ENCODE peak calls at places on chromosome 14, in nine cellular contexts. M is cardiac fibroblast; F is adipocyte; I is A673; B is AG04449; G is CD8-positive, alpha-beta T cell; Z is CD8-positive, alpha-beta memory T cell; U is uterus; E is mucosa of descending colon. T is an unnamed sample.

GRCh38 chr14:40393143-40393542 is 960.9 kb upstream of the FBXO33 start:
- DNase-seq in E (no peak), B (no peak), M (no peak), I (no peak), F (no peak), G (no peak), U (no peak), Z (no peak), T (no peak)

GRCh38 chr14:45083622-45083978 is 316 bp upstream of the PRPF39 start:
- DNase-seq in M (no peak), F (no peak), Z (no peak), U (no peak), I (no peak), G (no peak), E (no peak), B (no peak), T (no peak)

GRCh38 chr14:51513933-51514332 is 137.8 kb upstream of the FRMD6 start:
- DNase-seq in M (no peak), E (no peak), F (no peak), B (no peak), U (no peak), Z (no peak), I (no peak), G (no peak), T (no peak)

GRCh38 chr14:24311837-24312615 is 724 bp downstream of the LTB4R start:
- DNase-seq in I (peak), M (peak), B (no peak), F (peak), G (no peak), E (no peak), Z (no peak), U (no peak), T (no peak)

GRCh38 chr14:43503508-43503907 is 1003.6 kb downstream of the FSCB start:
- DNase-seq in G (no peak), B (no peak), F (no peak), E (no peak), I (peak), Z (no peak), U (no peak), M (no peak), T (no peak)

GRCh38 chr14:70425349-70425748 is 8.5 kb upstream of the SYNJ2BP start:
- DNase-seq in M (no peak), F (no peak), G (no peak), Z (no peak), I (peak), E (no peak), B (no peak), U (no peak), T (peak)

GRCh38 chr14:26286806-26287205 is 311.0 kb downstream of the NOVA1 start:
- DNase-seq in B (no peak), F (peak), I (no peak), G (no peak), E (no peak), M (peak), U (no peak), Z (no peak), T (no peak)

GRCh38 chr14:91377700-91378652 is 39.6 kb downstream of the CCDC88C start:
- DNase-seq in M (no peak), F (no peak), G (no peak), I (no peak), E (peak), Z (no peak), B (no peak), U (no peak), T (no peak)

GRCh38 chr14:49408187-49408963 is 177.8 kb downstream of the RPS29 start:
- DNase-seq in G (no peak), I (peak), F (peak), Z (no peak), M (peak), U (no peak), B (no peak), E (no peak), T (no peak)

GRCh38 chr14:53285806-53286205 is 132.7 kb upstream of the DDHD1 start:
- DNase-seq in Z (no peak), I (peak), F (no peak), M (peak), U (no peak), E (no peak), G (no peak), B (no peak), T (no peak)

GRCh38 chr14:50607181-50607580 is 47.2 kb downstream of the ATL1 start:
- DNase-seq in F (peak), E (no peak), I (no peak), Z (no peak), U (no peak), M (no peak), G (no peak), B (peak), T (no peak)

GRCh38 chr14:81436296-81437138 is 36.4 kb upstream of the STON2 start:
- DNase-seq in E (peak), M (peak), B (no peak), G (no peak), U (peak), F (peak), Z (no peak), I (peak), T (peak)

GRCh38 chr14:92099802-92100201 is 6.6 kb downstream of the ATXN3 start:
- DNase-seq in I (no peak), F (no peak), M (no peak), G (no peak), Z (no peak), B (no peak), E (no peak), U (no peak), T (no peak)

GRCh38 chr14:93548102-93548843 is 117.5 kb downstream of the UNC79 start:
- DNase-seq in B (no peak), M (no peak), F (no peak), U (no peak), Z (no peak), E (no peak), I (no peak), G (no peak), T (no peak)

GRCh38 chr14:76574416-76574815 is 186.9 kb upstream of the VASH1 start:
- DNase-seq in Z (no peak), M (no peak), I (no peak), E (no peak), F (no peak), G (no peak), B (no peak), U (no peak), T (no peak)

GRCh38 chr14:95071649-95072256 is 85.6 kb downstream of the DICER1 start:
- DNase-seq in M (no peak), I (no peak), B (no peak), U (no peak), G (no peak), E (no peak), Z (no peak), F (no peak), T (peak)

GRCh38 chr14:89336338-89336737 is 80.7 kb downstream of the FOXN3 start:
- DNase-seq in F (no peak), G (no peak), I (no peak), U (no peak), E (no peak), B (no peak), Z (no peak), M (no peak), T (no peak)

GRCh38 chr14:100621806-100622205 is 34.6 kb upstream of the BEGAIN start:
- DNase-seq in G (no peak), I (peak), B (no peak), F (no peak), U (peak), Z (peak), M (no peak), E (peak), T (peak)

GRCh38 chr14:101964297-101965144 is at the start of gene DYNC1H1:
- DNase-seq in B (no peak), F (peak), I (peak), E (peak), Z (peak), G (peak), M (peak), U (peak), T (peak)

GRCh38 chr14:101968186-101968585 is 3.8 kb downstream of the DYNC1H1 start:
- DNase-seq in U (no peak), I (no peak), Z (no peak), E (no peak), G (no peak), B (no peak), F (no peak), M (no peak), T (no peak)

GRCh38 chr14:101965145-101965531 is 765 bp downstream of the DYNC1H1 start:
- DNase-seq in M (peak), G (peak), F (peak), Z (peak), E (peak), I (peak), B (no peak), U (peak), T (peak)

GRCh38 chr14:101966742-101967141 is 2.4 kb downstream of the DYNC1H1 start:
- DNase-seq in E (no peak), U (no peak), G (no peak), F (no peak), M (no peak), I (no peak), B (no peak), Z (no peak), T (no peak)

GRCh38 chr14:101965796-101966718 is 1.7 kb downstream of the DYNC1H1 start:
- DNase-seq in E (no peak), F (peak), M (peak), I (no peak), G (no peak), B (no peak), U (no peak), Z (no peak), T (peak)
- H3K4me3 ChIP-seq in E (no peak), F (peak), M (peak), I (peak), G (peak), B (peak), U (peak), Z (peak), T (peak)

DNA sequence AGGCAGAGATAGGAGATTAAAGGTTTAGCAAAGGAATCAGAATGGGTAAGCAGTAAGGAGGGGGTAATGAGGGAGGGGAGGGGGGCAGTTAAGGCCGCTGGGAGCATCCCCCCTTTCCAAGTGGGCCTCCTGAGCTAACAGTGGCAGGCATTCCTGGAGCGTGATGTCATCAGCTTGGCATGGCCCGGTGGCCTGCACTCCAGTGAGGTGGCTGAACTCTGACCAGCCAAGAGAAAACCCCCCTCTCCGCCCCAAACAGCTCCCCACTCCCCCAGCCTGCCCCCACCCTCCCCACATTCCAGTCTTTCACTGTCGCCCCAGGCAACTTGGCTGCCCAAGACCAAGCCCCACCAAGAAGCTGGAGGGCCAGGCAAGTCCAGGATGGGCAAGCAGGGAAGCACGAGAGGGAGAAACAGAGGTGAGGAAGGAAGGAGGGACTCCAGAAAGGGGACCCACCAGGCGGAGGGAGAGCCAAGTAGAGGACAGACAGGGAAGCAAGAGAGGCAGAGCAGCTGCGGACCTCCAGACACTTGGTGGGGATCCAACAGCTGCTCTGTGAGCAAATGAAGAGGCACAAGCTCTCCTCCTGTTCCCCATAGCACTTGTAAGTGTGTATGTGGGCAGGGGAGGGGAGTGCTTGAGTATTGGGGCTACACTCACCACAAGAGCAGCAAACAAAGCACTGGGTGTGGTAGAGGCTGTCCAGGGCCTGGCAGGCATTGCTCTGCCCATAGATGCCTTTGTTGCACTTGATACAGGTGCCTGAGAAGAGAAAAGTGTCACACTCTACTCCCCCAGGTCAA is 4.5 kb downstream of the AJUBA start:
- DNase-seq in I (no peak), U (peak), E (peak), M (peak), B (peak), Z (no peak), G (no peak), F (peak), T (peak)
- H3K4me3 ChIP-seq in I (no peak), U (no peak), E (no peak), M (no peak), B (peak), Z (no peak), G (no peak), F (peak), T (peak)

DNA sequence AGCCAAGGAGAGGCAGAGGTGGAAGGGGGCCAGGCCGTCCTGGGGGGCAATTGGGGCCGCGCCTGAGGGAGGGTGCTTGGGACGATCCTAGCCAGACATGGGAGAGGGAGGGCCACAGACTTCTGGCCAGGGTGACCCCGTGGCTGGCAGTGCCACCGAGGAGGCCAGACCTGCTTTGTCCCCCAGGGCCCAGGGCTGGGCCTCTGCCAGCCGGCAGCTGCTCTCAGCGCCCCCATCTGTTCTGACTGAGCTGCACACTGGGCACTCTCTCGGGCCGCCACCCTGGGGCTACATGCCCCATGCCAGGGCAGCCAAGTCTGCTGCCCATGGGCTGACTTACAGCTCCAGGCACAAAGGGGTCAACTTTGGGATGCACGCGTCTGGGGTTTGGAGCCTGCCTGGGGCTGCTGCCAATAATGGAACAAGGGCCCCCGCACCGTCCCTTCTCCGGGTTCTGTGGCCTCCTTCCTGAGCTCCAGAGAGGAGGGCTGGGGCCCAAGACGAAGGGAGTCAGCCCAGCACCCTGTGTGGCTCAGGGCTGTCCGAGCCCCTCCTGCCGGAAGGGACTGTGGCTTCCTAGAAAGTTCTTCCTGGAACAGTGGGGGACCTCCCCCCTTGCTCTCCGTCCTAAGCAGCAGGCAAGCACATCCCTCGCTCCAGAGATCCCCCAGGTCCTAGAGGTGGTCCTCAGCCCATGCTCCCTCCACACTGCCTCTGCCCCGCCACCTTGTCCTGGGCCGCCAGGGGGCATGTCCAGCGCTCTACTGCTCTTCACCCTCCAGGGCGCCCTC is 1.1 kb downstream of the ADSS1 start:
- DNase-seq in B (no peak), E (peak), G (no peak), F (peak), U (peak), M (peak), I (peak), Z (no peak), T (peak)
- H3K4me3 ChIP-seq in B (peak), E (no peak), G (no peak), F (peak), U (peak), M (peak), I (peak), Z (no peak), T (peak)

DNA sequence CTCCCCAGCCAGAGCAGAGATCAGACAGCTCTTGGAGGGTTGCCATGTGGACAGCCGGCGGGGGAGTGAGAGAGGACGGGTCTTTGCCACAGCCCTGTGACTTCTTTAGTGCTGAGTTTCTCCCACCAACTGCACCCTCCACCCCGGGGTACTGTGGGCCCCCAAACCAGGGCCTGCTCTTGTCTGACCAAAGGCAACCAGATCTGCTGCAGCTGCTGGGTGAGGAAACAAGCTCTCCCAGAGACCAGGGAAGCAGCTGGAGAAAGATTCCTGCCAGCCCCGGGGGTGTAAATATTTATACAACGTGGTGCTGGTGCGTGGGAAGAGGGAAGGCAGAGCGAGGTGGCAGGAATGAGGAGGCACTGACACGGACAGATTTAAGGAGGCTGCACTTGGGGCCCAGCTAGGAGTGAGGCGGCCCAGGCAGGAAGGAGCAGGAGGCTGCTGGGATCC is 14.3 kb upstream of the ZFP36L1 start:
- DNase-seq in E (peak), G (no peak), U (peak), B (no peak), M (peak), I (no peak), Z (no peak), F (peak), T (peak)
- H3K4me3 ChIP-seq in E (no peak), G (no peak), U (no peak), B (no peak), M (no peak), I (no peak), Z (no peak), F (no peak), T (no peak)

DNA sequence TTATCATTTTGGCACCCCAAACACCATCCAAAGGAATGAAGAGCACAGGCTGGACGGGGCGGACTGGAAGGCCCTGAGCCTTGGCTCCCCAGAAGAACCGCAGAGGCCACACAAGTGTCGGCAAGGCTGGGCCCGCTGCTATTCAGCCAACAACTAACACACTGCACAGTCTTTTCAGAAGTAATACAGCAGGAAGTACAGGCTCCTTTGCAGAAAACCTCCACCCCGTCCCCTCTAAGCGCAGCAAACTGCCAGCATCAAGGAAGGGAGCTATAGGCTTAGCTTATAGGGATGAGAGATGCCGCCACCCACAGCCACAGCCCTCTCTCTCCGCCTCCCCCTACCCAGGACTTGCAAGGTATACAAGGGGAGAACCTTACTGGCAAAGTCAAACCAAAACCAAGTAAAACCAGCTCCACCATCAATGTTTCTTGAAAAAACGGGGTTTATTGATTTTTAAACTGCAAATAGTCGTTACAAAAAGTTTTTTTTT is 5.6 kb downstream of the ZFP36L1 start:
- DNase-seq in U (peak), G (peak), E (no peak), M (no peak), Z (no peak), F (peak), B (no peak), I (no peak), T (no peak)
- H3K4me3 ChIP-seq in U (peak), G (peak), E (no peak), M (peak), Z (peak), F (peak), B (no peak), I (no peak), T (no peak)